ENCODE peak calls at places on chromosomes 16 and 17, in ten cellular contexts. L, R, Q, P, C, B, F, I, W and Z are unnamed samples.

GRCh38 chr16:5004311-5004710 is 29.4 kb downstream of the NAGPA start:
- DNase-seq in W (no peak), P (no peak), F (no peak), L (peak), B (no peak), R (no peak), C (no peak), Q (no peak), I (no peak), Z (no peak)

GRCh38 chr17:49252148-49252682 is 21.6 kb upstream of the PHOSPHO1 start:
- DNase-seq in F (no peak), I (peak), L (peak), Q (peak), C (peak), P (no peak), W (no peak), B (peak), R (no peak), Z (no peak)

GRCh38 chr17:80277751-80278671 is 17.4 kb downstream of the RNF213 start:
- DNase-seq in C (no peak), F (no peak), Q (no peak), P (no peak), B (peak), I (no peak), L (no peak), W (peak), R (no peak), Z (no peak)

GRCh38 chr17:78258323-78259229 is 27.1 kb downstream of the TMEM235 start:
- DNase-seq in P (no peak), R (no peak), C (no peak), Q (peak), I (peak), B (no peak), L (peak), W (peak), F (peak), Z (no peak)

GRCh38 chr16:76059701-76060100 is 217.5 kb upstream of the CNTNAP4 start:
- DNase-seq in W (no peak), Q (no peak), P (no peak), I (no peak), C (no peak), R (no peak), L (no peak), B (no peak), F (no peak), Z (no peak)

GRCh38 chr17:83135692-83136091 is 56.3 kb downstream of the METRNL start:
- DNase-seq in L (peak), P (no peak), Q (no peak), I (no peak), R (no peak), F (peak), W (peak), B (no peak), C (no peak), Z (no peak)

GRCh38 chr17:75565066-75565465 is 22.5 kb upstream of the MYO15B start:
- DNase-seq in I (peak), Q (peak), P (no peak), B (peak), F (no peak), L (no peak), W (no peak), R (no peak), C (no peak), Z (no peak)

GRCh38 chr16:11793840-11794239 is 3.2 kb downstream of the ZC3H7A start:
- DNase-seq in Q (no peak), W (no peak), P (no peak), L (no peak), I (peak), C (no peak), B (peak), R (no peak), F (no peak), Z (no peak)

GRCh38 chr17:58658804-58659713 is 32.8 kb downstream of the TEX14 start:
- DNase-seq in C (peak), R (peak), I (peak), W (peak), Q (peak), L (peak), B (peak), F (peak), P (peak), Z (peak)

GRCh38 chr17:57888311-57889216 is 38.7 kb upstream of the MRPS23 start:
- DNase-seq in R (no peak), B (no peak), I (no peak), P (no peak), L (no peak), F (no peak), C (no peak), W (no peak), Q (no peak), Z (no peak)

GRCh38 chr17:71224824-71225575 is 895.8 kb upstream of the SOX9 start:
- DNase-seq in L (no peak), F (no peak), P (peak), Q (no peak), W (no peak), R (no peak), B (peak), C (no peak), I (peak), Z (no peak)

GRCh38 chr17:66420961-66421371 is 118.6 kb downstream of the PRKCA start:
- DNase-seq in F (no peak), B (peak), C (no peak), Q (peak), R (no peak), L (no peak), I (no peak), W (peak), P (no peak), Z (no peak)

GRCh38 chr17:78329263-78330059 is 30.4 kb downstream of the SOCS3 start:
- DNase-seq in C (no peak), W (no peak), L (no peak), I (no peak), B (peak), R (no peak), Q (no peak), F (no peak), P (no peak), Z (no peak)

GRCh38 chr16:576823-577201 is 7.0 kb downstream of the PIGQ start:
- DNase-seq in B (no peak), I (no peak), F (no peak), W (no peak), L (no peak), P (no peak), C (no peak), Q (peak), R (no peak), Z (no peak)
- TF ChIP-seq CTCF in B (no peak), I (no peak), F (peak), W (no peak), L (no peak), P (no peak), C (no peak), Q (peak), R (peak), Z (no peak)

GRCh38 chr16:30449116-30449435 is 3.4 kb upstream of the SEPHS2 start:
- DNase-seq in I (no peak), Q (no peak), R (no peak), W (no peak), P (no peak), F (no peak), C (no peak), B (no peak), L (no peak), Z (no peak)
- TF ChIP-seq CTCF in I (no peak), Q (no peak), R (no peak), W (no peak), P (no peak), F (no peak), C (no peak), B (no peak), L (no peak), Z (no peak)

DNA sequence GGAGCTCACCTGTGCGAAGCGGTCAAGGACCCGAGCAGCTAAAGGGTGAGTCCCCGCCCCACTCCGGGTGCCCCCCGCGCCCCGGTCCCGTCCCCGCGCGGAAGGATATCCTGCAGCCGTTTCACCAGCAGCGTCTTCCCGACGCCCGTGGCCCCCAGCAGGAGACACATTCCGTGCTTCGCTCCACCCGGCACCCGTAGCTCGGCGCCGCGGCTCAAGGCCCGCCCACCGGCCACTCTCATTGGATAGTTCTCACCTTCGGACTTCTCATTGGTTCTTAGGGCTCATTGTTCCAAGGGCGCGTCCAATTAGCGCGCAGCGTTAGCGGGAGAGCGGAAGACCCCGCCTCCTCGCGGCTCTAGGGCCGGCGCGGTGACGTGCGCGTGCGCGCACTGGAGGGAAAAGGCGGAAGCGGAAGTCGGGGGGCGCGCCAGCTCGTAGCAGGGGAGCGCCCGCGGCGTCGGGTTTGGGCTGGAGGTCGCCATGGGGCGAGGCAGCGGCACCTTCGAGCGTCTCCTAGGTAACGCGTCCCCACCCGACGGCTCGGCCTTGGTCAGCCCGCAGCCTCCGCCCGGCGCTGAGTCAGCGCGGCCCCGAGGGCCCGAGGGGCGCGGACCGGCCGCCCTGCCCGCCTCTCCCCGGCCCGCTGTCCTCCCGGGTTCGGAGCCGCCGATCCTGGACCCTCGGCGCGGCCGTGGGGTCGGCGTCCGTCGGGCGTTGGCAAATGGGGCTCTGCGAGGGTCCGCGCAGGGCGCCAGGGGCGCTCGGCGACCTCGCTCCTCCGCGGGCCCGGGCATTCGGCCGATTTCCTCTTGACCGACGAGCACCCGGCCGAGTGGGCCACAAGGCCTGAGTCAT is at the start of the genes ARL16 and HGS:
- DNase-seq in I (peak), P (peak), L (peak), W (peak), C (peak), F (peak), B (peak), Q (peak), R (peak), Z (peak)
- TF ChIP-seq CTCF in I (no peak), P (no peak), L (peak), W (no peak), C (no peak), F (no peak), B (no peak), Q (no peak), R (no peak), Z (no peak)

DNA sequence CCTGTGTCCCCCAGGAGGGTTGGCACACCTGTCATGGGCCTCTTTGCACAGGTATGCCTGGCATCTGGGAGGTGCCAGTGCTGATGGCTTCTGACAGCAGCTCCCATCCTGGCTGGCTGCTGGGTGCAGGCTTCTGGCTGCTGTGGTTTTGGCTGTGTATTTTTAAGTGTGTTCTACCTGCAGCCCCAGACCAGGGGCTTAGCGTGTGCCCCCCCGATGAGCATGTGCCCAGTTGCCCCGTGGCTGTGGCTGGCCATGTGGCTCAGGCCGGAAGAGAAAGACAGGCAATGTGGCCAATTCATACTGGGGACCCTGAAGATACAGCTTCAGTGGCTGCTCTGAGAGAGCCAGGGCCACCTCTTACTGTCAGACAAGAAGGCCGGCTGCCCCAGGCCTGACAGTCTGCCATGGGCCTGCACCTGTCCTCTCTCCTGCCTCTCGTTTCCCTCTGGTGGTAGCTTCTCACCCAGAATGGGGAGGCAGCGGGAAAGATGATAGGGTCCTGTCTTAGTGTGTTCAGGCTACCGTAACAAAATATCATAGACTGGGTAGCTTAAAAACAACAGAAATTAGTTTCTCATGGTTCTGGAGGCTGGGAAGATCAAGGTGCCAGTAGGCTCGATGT is 37.6 kb upstream of the LGALS9 start:
- DNase-seq in P (no peak), L (peak), R (no peak), F (no peak), Q (no peak), B (no peak), W (no peak), C (no peak), I (no peak), Z (no peak)
- TF ChIP-seq CTCF in P (no peak), L (no peak), R (no peak), F (no peak), Q (peak), B (no peak), W (no peak), C (no peak), I (no peak), Z (no peak)

DNA sequence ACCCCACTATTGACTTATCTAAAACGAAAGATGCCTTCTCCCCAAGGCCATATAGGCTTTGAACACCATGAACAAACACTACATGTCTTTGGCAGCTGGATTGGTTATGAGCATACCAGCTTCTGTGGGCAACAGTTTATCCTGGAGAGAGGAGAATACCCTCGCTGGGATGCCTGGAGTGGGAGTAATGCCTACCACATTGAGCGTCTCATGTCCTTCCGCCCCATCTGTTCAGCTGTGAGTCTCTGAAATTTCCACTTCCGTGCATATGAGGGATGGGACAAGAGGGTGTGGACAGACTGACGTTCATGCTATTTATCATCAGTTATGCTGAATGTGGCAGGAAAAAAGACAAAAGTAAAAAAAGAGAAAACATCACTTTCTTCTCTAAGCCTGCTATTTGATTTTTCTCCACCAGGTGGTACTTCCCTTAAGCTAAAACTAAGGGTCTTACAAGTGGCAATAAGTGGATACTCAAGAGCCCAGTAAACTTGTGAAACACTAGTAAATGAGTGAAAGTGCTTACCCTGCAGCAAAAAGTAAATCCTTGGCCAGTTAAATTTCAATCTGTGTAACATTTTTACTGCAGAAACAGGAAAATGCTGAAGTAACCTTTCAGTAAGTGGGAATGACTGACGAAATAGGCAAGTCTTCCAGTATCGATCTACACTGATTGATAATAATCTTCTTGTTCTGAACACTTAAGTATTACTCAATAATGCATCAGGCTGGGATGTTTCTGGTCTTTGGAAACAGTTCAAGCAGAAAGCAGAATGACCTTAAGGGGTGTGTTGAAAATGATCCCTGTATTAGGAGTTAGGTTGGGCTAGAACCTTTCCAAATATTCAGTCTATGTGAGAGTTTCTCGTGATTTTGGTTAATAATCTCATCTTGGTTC is 5.6 kb downstream of the CRYBA1 start:
- DNase-seq in P (no peak), B (no peak), R (no peak), C (peak), I (peak), Q (no peak), W (no peak), F (no peak), L (no peak), Z (no peak)
- TF ChIP-seq CTCF in P (no peak), B (peak), R (peak), C (peak), I (peak), Q (peak), W (no peak), F (peak), L (peak), Z (peak)